ENCODE peak calls at places on chromosomes 12 and 14, in ten cellular contexts. S, T, B, M, A, P, E, J, Q and V are unnamed samples.

GRCh38 chr14:78345346-78345745 is 175.2 kb downstream of the NRXN3 start:
- DNase-seq in T (no peak), A (no peak), M (no peak), P (no peak), J (no peak), B (no peak), S (no peak), E (no peak), Q (no peak), V (no peak)

GRCh38 chr12:47718531-47718930 is 6.8 kb downstream of the ENDOU start:
- DNase-seq in P (no peak), S (no peak), M (no peak), B (no peak), E (no peak), T (no peak), J (no peak), A (no peak), Q (no peak), V (no peak)

GRCh38 chr12:108457006-108457733 is 57.9 kb upstream of the FICD start:
- DNase-seq in E (peak; percentile 91), T (peak; percentile 71), S (peak; percentile 23), B (no peak), J (no peak), A (no peak), Q (peak; percentile 1), P (peak; percentile 20), M (no peak), V (peak; percentile 26)

GRCh38 chr14:94936411-94936892 is 166.5 kb upstream of the GSC start:
- DNase-seq in B (peak; percentile 56), S (peak; percentile 60), E (peak; percentile 6), M (peak; percentile 86), A (peak; percentile 94), J (peak; percentile 80), P (peak; percentile 85), Q (no peak), T (no peak), V (no peak)

GRCh38 chr14:68593806-68594536 is 198.9 kb downstream of the ZFP36L1 start:
- DNase-seq in E (no peak), J (no peak), A (no peak), B (no peak), S (peak; percentile 65), P (peak; percentile 8), Q (no peak), M (peak; percentile 44), T (no peak), V (peak; percentile 51)

GRCh38 chr14:73567365-73567764 is 1.6 kb upstream of the ACOT2 start:
- DNase-seq in Q (no peak), M (no peak), S (no peak), P (no peak), E (no peak), J (no peak), A (no peak), T (no peak), B (no peak), V (no peak)

GRCh38 chr14:50397461-50398196 is 948 bp upstream of the CDKL1 start:
- DNase-seq in A (no peak), J (peak; percentile 31), Q (no peak), P (peak; percentile 56), E (peak; percentile 21), T (peak; percentile 39), S (peak; percentile 32), M (no peak), B (peak; percentile 50), V (peak; percentile 24)

GRCh38 chr12:124230789-124231188 is 64.1 kb upstream of the RFLNA start:
- DNase-seq in T (no peak), M (no peak), Q (no peak), J (no peak), S (no peak), B (no peak), E (no peak), P (no peak), A (no peak), V (no peak)

GRCh38 chr12:101019667-101020066 is 190.4 kb downstream of the SLC5A8 start:
- DNase-seq in P (no peak), E (no peak), M (no peak), Q (no peak), S (no peak), J (no peak), T (no peak), A (no peak), B (no peak), V (no peak)

GRCh38 chr14:86654558-86655184 is 1124.7 kb downstream of the FLRT2 start:
- DNase-seq in S (peak; percentile 17), P (peak; percentile 79), A (no peak), Q (peak; percentile 7), B (peak; percentile 31), T (peak; percentile 7), E (peak; percentile 93), M (no peak), J (no peak), V (peak; percentile 85)

GRCh38 chr12:11621797-11622423 is 27.6 kb upstream of the ETV6 start:
- DNase-seq in S (no peak), M (no peak), T (no peak), J (no peak), A (no peak), Q (no peak), B (no peak), E (peak; percentile 25), P (no peak), V (no peak)

GRCh38 chr14:78455896-78456435 is 285.8 kb downstream of the NRXN3 start:
- DNase-seq in T (no peak), S (no peak), A (no peak), P (no peak), E (no peak), B (no peak), J (no peak), M (no peak), Q (no peak), V (no peak)

DNA sequence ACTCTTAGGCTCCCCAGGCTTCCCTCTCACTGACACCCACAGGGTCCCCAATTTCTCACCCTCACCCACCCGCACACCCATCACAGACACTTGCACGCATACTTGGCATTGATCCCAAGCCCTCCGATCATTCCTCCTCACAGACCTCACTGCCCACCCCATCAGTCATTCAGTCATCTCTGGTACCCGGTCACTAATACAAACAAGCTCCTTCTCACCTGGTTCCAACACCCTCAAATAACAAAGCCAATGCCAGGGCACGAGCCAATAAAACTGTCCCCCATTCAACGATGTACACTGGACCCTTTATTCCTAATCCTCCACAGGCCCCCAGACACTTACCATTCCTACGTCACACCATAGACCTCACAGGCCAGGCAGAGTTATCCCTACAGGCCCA is 2.3 kb downstream of the ZNF605 start:
- DNase-seq in J (no peak), A (no peak), S (no peak), B (no peak), E (no peak), P (no peak), M (no peak), T (no peak), Q (no peak), V (no peak)
- H3K4me1 ChIP-seq in J (peaks cover 3% of the 10 kb centered on the region), A (no peaks in the 10 kb centered on the region), S (no peaks in the 10 kb centered on the region), B (no peaks in the 10 kb centered on the region), E (peaks cover 5% of the 10 kb centered on the region), P (peaks cover 21% of the 10 kb centered on the region), M (peaks cover 19% of the 10 kb centered on the region), T (no peaks in the 10 kb centered on the region), Q (peaks cover 12% of the 10 kb centered on the region), V (peaks cover 6% of the 10 kb centered on the region)

GRCh38 chr14:22872833-22873520 is 1.4 kb downstream of the LRP10 start:
- DNase-seq in M (no peak), P (no peak), J (no peak), T (no peak), B (no peak), S (no peak), E (no peak), Q (no peak), A (no peak), V (no peak)
- H3K4me1 ChIP-seq in M (peaks cover 28% of the 10 kb centered on the region), P (peaks cover 27% of the 10 kb centered on the region), J (peaks cover 16% of the 10 kb centered on the region), T (peaks cover 21% of the 10 kb centered on the region), B (peaks cover 26% of the 10 kb centered on the region), S (peaks cover 4% of the 10 kb centered on the region), E (peaks cover 19% of the 10 kb centered on the region), Q (peaks cover 24% of the 10 kb centered on the region), A (no peaks in the 10 kb centered on the region), V (peaks cover 13% of the 10 kb centered on the region)

DNA sequence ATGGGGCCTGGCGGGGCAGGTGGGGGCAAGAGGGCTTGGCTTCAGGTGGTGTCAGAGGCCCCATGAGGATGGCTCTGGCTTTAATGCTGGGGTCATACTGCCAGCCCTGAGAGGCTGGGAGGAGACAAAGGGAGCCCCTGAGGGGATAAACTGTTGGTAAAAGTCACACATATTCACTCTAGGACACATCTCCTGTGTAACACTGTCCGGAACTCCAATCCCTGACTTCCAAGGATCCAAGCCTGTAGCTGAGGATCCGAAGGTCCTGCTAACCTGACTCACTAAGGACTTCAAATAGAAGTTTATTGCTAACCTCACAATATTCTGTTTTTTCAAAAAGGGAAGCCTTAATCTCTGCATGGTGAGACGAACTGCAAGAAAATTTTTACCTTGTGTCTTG is 39.2 kb upstream of the GPR68 start:
- DNase-seq in P (no peak), E (no peak), A (no peak), J (no peak), B (no peak), S (no peak), Q (no peak), T (no peak), M (no peak), V (no peak)
- H3K4me1 ChIP-seq in P (no peaks in the 10 kb centered on the region), E (no peaks in the 10 kb centered on the region), A (no peaks in the 10 kb centered on the region), J (no peaks in the 10 kb centered on the region), B (no peaks in the 10 kb centered on the region), S (no peaks in the 10 kb centered on the region), Q (no peaks in the 10 kb centered on the region), T (no peaks in the 10 kb centered on the region), M (no peaks in the 10 kb centered on the region), V (no peaks in the 10 kb centered on the region)

GRCh38 chr14:59268858-59269257 is 80.4 kb downstream of the DAAM1 start:
- DNase-seq in J (no peak), B (no peak), A (no peak), E (no peak), M (no peak), T (no peak), S (no peak), Q (no peak), P (no peak), V (no peak)
- H3K4me1 ChIP-seq in J (no peaks in the 10 kb centered on the region), B (no peaks in the 10 kb centered on the region), A (no peaks in the 10 kb centered on the region), E (peaks cover 3% of the 10 kb centered on the region), M (peaks cover 14% of the 10 kb centered on the region), T (peaks cover 24% of the 10 kb centered on the region), S (no peaks in the 10 kb centered on the region), Q (no peaks in the 10 kb centered on the region), P (peaks cover 5% of the 10 kb centered on the region), V (no peaks in the 10 kb centered on the region)

DNA sequence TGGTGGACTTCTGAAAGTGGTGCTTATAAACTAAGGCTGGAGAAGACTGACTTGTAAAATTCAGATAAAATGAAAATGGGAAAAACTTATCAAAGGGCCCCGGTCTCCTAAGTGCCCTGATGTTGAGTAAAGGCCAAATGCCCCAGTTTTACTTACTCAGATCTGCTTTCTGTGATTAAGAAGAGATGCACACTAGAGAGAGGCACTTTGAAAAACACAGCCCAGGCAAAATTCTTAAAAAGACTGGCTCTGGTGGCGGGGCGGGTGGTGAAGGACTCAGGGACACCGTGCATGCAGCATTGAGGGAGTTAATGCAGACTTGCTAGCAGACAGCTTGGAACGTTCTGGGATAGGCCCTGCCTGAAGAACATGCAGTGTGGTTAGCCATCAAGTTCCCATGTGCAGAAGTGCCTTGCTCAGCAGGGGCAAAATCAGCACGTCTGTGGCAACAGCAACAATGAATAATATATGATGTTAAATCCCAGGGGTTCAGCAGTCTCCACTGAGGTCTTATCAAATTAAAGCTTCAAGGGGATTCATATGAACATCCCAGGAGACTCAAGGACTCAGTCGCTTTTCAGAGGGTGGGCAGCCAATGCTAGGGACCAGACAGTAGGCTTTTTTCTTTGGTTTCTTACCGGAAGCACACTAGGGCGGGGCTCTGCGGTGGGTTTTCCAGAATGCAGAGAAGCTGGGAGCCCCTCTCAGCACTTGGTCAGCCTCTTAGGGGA is 105.0 kb downstream of the DAD1 start:
- DNase-seq in B (no peak), S (no peak), Q (no peak), A (no peak), P (no peak), T (no peak), E (no peak), M (no peak), J (no peak), V (no peak)
- H3K4me1 ChIP-seq in B (no peaks in the 10 kb centered on the region), S (peaks cover 5% of the 10 kb centered on the region), Q (no peaks in the 10 kb centered on the region), A (no peaks in the 10 kb centered on the region), P (no peaks in the 10 kb centered on the region), T (no peaks in the 10 kb centered on the region), E (peaks cover 28% of the 10 kb centered on the region), M (peaks cover 70% of the 10 kb centered on the region), J (peaks cover 8% of the 10 kb centered on the region), V (peaks cover 44% of the 10 kb centered on the region)